ENCODE peak calls at places on chromosomes 5 and 9, in six cellular contexts. G, R, Y, A, Q and I are unnamed samples.

GRCh38 chr9:78292716-78293497 is 4.0 kb upstream of the PSAT1 start:
- DNase-seq in G (no peak), R (no peak), Y (no peak), A (peak), Q (no peak), I (no peak)

GRCh38 chr9:88425538-88425950 is 37.3 kb downstream of the SPIN1 start:
- DNase-seq in G (peak), R (no peak), Y (no peak), A (no peak), Q (no peak), I (no peak)

GRCh38 chr5:157778121-157778805 is 34.8 kb downstream of the LSM11 start:
- DNase-seq in G (no peak), R (peak), Y (no peak), A (peak), Q (peak), I (no peak)

GRCh38 chr9:91817493-91818225 is 132.4 kb downstream of the ROR2 start:
- DNase-seq in G (no peak), R (peak), Y (peak), A (no peak), Q (no peak), I (no peak)

GRCh38 chr5:3143382-3143781 is 391.9 kb upstream of the IRX2 start:
- DNase-seq in G (no peak), R (no peak), Y (no peak), A (no peak), Q (no peak), I (no peak)

GRCh38 chr9:35756743-35757526 is 2.9 kb upstream of the MSMP start:
- DNase-seq in G (peak), R (peak), Y (peak), A (peak), Q (peak), I (peak)

GRCh38 chr5:61941637-61942036 is 364.4 kb upstream of the KIF2A start:
- DNase-seq in G (no peak), R (no peak), Y (no peak), A (no peak), Q (no peak), I (no peak)

GRCh38 chr5:1659100-1660036 is 135.6 kb upstream of the LPCAT1 start:
- DNase-seq in G (no peak), R (no peak), Y (no peak), A (no peak), Q (no peak), I (no peak)

GRCh38 chr5:95283761-95284511 is 958 bp downstream of the MCTP1 start:
- DNase-seq in G (peak), R (peak), Y (no peak), A (no peak), Q (peak), I (peak)

GRCh38 chr9:73441890-73442818 is 290.5 kb downstream of the ANXA1 start:
- DNase-seq in G (no peak), R (no peak), Y (no peak), A (no peak), Q (no peak), I (no peak)

GRCh38 chr5:148620696-148621095 is 33.6 kb downstream of the HTR4 start:
- DNase-seq in G (no peak), R (peak), Y (no peak), A (no peak), Q (no peak), I (no peak)

GRCh38 chr5:96629774-96630173 is 32.4 kb upstream of the CAST start:
- DNase-seq in G (no peak), R (peak), Y (no peak), A (peak), Q (peak), I (no peak)

GRCh38 chr5:56161927-56162326 is 71.2 kb downstream of the ANKRD55 start:
- DNase-seq in G (peak), R (no peak), Y (no peak), A (no peak), Q (no peak), I (no peak)

GRCh38 chr5:16552666-16553343 is 64.0 kb downstream of the RETREG1 start:
- DNase-seq in G (peak), R (peak), Y (peak), A (peak), Q (peak), I (no peak)

GRCh38 chr5:68711311-68712200 is 382.3 kb upstream of the SLC30A5 start:
- DNase-seq in G (no peak), R (no peak), Y (no peak), A (no peak), Q (no peak), I (no peak)

GRCh38 chr5:675876-676698 is 17.1 kb downstream of the TPPP start:
- DNase-seq in G (no peak), R (no peak), Y (peak), A (no peak), Q (peak), I (peak)

GRCh38 chr5:52007230-52007858 is 624.1 kb downstream of the ISL1 start:
- DNase-seq in G (peak), R (peak), Y (no peak), A (peak), Q (no peak), I (no peak)

GRCh38 chr5:142455856-142456255 is 131.0 kb upstream of the SPRY4 start:
- DNase-seq in G (no peak), R (no peak), Y (no peak), A (no peak), Q (no peak), I (no peak)

GRCh38 chr5:78473747-78474146 is 113.3 kb downstream of the SCAMP1 start:
- DNase-seq in G (no peak), R (no peak), Y (no peak), A (no peak), Q (no peak), I (no peak)

GRCh38 chr5:177390363-177391300 is 6.4 kb downstream of the SLC34A1 start:
- DNase-seq in G (peak), R (peak), Y (peak), A (peak), Q (peak), I (peak)

GRCh38 chr5:14265574-14265973 is 122.4 kb downstream of the TRIO start:
- DNase-seq in G (no peak), R (peak), Y (no peak), A (peak), Q (no peak), I (no peak)

GRCh38 chr5:175728316-175728715 is 70.4 kb downstream of the HRH2 start:
- DNase-seq in G (no peak), R (no peak), Y (peak), A (no peak), Q (no peak), I (no peak)

GRCh38 chr5:174419523-174420132 is 304.8 kb upstream of the MSX2 start:
- DNase-seq in G (peak), R (peak), Y (peak), A (peak), Q (peak), I (peak)

GRCh38 chr9:134962998-134963364 is 45.3 kb upstream of the FCN1 start:
- DNase-seq in G (no peak), R (no peak), Y (peak), A (no peak), Q (no peak), I (peak)

GRCh38 chr9:130570200-130570599 is 9.2 kb upstream of the FUBP3 start:
- DNase-seq in G (no peak), R (no peak), Y (no peak), A (no peak), Q (no peak), I (no peak)

GRCh38 chr9:127455299-127455992 is 4.1 kb downstream of the LRSAM1 start:
- DNase-seq in G (peak), R (peak), Y (no peak), A (no peak), Q (peak), I (no peak)

GRCh38 chr9:8961186-8961666 is 1161.6 kb upstream of the DMAC1 start:
- DNase-seq in G (no peak), R (no peak), Y (peak), A (peak), Q (no peak), I (no peak)
- TF ChIP-seq POLR2AphosphoS5 in G (no peak), R (no peak), Y (no peak), A (no peak), Q (no peak), I (no peak)

GRCh38 chr9:37547328-37547878 is 28.8 kb downstream of the FBXO10 start:
- DNase-seq in G (no peak), R (no peak), Y (no peak), A (no peak), Q (no peak), I (no peak)
- H3K27ac ChIP-seq in G (no peak), R (no peak), Y (no peak), A (no peak), Q (no peak), I (no peak)

GRCh38 chr9:94865599-94866456 is 139.3 kb downstream of the AOPEP start:
- DNase-seq in G (no peak), R (peak), Y (peak), A (no peak), Q (peak), I (no peak)
- TF ChIP-seq POLR2AphosphoS5 in G (no peak), R (no peak), Y (no peak), A (no peak), Q (peak), I (no peak)

DNA sequence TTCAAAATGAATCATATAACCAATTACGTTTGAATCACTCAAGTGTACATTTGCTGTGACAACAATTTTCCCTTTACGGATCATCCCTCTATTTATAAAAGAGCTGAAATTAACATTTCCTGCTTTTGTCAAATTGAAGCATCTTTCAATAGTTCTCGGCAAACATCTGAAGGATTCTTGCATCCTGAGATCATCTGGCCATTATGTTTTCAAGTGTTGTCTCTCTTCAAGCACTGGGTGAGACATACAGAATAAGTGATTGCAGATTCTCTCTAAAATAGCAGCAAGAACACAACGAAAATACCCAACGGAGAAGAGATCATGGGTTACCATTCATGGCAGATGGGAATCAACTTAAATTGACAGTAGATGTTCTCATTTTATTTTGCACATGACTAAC is 283.4 kb upstream of the GRAMD2B start:
- DNase-seq in G (no peak), R (no peak), Y (no peak), A (no peak), Q (no peak), I (no peak)
- H3K27ac ChIP-seq in G (no peak), R (no peak), Y (no peak), A (no peak), Q (no peak), I (no peak)

GRCh38 chr5:33474004-33474403 is 33.2 kb downstream of the TARS1 start:
- DNase-seq in G (peak), R (no peak), Y (no peak), A (no peak), Q (no peak), I (no peak)

GRCh38 chr5:33465120-33465519 is 24.4 kb downstream of the TARS1 start:
- DNase-seq in G (no peak), R (no peak), Y (no peak), A (no peak), Q (no peak), I (no peak)

GRCh38 chr5:33472805-33473409 is 32.1 kb downstream of the TARS1 start:
- DNase-seq in G (no peak), R (no peak), Y (no peak), A (no peak), Q (no peak), I (no peak)

GRCh38 chr5:33470544-33470943 is 29.8 kb downstream of the TARS1 start:
- DNase-seq in G (peak), R (peak), Y (no peak), A (peak), Q (no peak), I (no peak)

DNA sequence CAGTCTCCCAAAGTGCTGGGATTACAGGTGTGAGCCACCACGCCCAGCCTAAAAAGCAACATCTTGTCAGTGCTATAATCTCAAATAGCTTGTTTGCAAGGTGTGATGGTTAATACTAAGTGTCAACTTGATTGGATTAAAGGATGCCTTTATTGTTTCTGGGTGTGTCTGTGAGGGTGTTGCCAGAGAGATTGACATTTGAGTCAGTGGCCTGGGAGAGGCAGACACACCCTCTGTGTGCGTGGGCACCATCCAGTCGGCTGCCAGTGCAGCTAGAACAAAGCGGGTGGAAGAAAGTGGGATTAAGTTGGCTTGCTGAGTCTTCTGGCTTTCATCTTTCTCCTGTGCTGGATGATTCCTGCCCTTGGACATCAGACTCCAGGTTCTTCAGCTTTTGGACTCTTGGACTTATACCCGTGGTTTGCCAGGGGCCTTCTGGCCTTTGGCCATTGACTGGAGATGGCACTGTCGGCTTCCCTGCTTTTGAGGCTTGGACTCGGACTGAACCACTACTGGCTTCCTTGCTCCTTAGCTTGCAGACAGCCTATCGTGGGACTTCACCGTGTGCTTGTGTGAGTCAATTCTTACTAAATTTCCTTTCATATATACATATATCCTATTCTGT is 28.2 kb downstream of the TARS1 start:
- DNase-seq in G (no peak), R (no peak), Y (no peak), A (no peak), Q (no peak), I (no peak)
- TF ChIP-seq POLR2AphosphoS5 in G (no peak), R (no peak), Y (no peak), A (no peak), Q (no peak), I (no peak)

GRCh38 chr5:9877473-9877872 is 247.3 kb upstream of the TAS2R1 start:
- DNase-seq in G (no peak), R (no peak), Y (no peak), A (no peak), Q (no peak), I (no peak)

DNA sequence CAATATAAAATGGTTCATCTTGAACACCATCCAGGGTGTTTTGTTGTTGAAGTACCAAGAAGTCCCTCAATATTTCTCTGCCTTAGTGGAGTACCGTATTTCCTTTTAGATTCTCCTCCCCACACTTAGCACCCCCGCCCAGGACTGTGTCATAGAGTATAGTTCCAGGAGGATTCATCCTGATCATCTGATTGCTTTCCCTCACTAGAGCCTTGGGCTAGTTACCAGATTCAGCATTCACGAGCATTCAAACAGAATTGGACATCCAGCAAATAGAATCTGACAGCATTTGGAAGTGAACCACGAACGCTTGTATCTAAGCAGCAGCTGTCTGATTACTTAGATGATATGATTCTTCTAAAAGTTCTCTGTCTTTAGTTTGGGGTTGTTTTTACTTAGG is 248.0 kb upstream of the TAS2R1 start:
- DNase-seq in G (no peak), R (no peak), Y (no peak), A (no peak), Q (no peak), I (no peak)
- H3K27ac ChIP-seq in G (no peak), R (no peak), Y (no peak), A (no peak), Q (no peak), I (no peak)

DNA sequence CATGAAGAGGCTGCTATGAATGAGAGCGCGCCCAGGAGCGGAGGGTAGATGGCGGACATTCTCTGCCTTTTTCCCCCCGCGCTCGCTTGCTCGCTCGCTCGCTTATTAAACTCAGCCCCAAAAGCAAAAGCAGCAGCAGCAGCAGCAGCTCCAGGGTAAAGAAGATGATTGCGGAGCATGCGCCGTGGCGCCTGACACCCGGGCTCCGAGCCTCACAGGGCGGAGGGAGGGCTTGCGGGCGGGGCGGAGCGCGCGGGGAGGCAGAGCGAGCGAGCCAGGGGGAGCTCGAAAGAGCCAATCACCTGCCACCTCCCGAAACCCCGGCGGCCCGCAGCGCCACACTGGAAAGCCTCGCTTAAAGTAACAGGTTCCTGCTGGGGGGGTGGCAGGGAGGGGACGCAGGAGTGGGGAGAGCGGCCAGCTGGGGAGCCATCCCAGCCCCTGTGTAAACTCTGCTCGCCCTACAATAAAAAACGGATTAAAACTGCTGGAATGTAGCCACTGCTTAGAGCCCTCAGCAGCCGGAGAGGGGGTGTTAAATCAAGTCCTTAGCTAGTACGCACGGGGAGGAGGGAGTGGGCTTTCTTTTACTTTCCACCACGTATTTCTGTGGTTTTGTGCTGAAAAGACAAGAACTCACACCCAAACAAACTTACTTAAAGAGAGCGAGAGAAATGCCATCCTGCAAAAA is at the start of gene MLLT3:
- DNase-seq in G (peak), R (peak), Y (peak), A (peak), Q (peak), I (peak)
- TF ChIP-seq POLR2AphosphoS5 in G (no peak), R (no peak), Y (peak), A (peak), Q (peak), I (peak)

DNA sequence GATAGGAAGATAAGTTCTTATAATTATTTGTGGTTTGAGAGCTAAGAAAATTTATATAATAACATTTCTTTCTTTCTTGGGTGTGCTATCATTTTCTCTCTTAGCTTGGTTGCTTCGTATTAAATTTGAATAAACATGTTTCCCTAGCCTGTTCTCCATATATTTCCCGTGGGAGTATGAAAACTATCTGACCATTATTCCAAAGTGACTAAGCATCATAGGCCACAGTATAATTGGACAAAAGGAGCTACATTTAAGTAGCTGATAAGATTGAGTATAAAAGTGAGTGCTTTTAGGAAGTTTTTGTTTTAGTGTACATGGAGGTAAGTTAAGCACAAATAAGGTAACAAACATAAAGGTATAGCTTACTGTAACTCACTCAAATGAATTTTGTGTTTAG is 8.4 kb upstream of the OSMR start:
- DNase-seq in G (no peak), R (no peak), Y (no peak), A (no peak), Q (no peak), I (no peak)
- H3K27ac ChIP-seq in G (no peak), R (no peak), Y (no peak), A (no peak), Q (no peak), I (no peak)

DNA sequence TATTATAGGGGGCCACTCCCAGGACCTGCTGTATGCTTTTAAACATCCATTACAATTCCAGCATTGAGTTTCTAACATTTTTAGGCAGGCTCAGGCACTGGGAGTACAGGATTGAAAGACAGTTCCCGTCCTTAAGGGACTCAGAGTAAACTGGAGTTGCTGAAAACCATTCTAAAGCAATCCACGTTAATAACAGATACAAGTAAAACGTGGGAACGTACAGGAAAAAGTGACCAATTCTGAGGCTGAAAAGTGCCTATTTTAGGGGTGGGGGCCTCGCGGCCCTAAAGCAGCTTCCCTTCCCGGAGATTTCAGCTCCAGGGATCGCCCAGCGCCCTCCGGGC is 285 bp downstream of the FER start:
- DNase-seq in G (no peak), R (no peak), Y (no peak), A (no peak), Q (no peak), I (no peak)
- TF ChIP-seq POLR2AphosphoS5 in G (no peak), R (no peak), Y (no peak), A (no peak), Q (no peak), I (no peak)